ENCODE peak calls at places on chromosomes 2 and 18, in eight cellular contexts. One of them, this sample, is unnamed.
A peak's percentile ranks its signal among the peaks of the same experiment; 100 is the strongest.

GRCh38 chr2:188527701-188528100 is 236.0 kb downstream of the GULP1 start:
- DNase-seq in lower lobe of right lung: no peak
- DNase-seq in SJSA1: no peak
- DNase-seq in cardiac muscle cell: peak; percentile 13
- DNase-seq in endothelial cell of umbilical vein: no peak
- DNase-seq in HCT116: no peak
- DNase-seq in left ventricle myocardium inferior: no peak
- DNase-seq in naive thymus-derived CD4-positive, alpha-beta T cell: no peak
- DNase-seq in this sample: no peak

GRCh38 chr2:11869423-11869991 is 123.1 kb downstream of the LPIN1 start:
- DNase-seq in HCT116: no peak
- DNase-seq in cardiac muscle cell: no peak
- DNase-seq in SJSA1: no peak
- DNase-seq in naive thymus-derived CD4-positive, alpha-beta T cell: no peak
- DNase-seq in endothelial cell of umbilical vein: no peak
- DNase-seq in left ventricle myocardium inferior: no peak
- DNase-seq in lower lobe of right lung: no peak
- DNase-seq in this sample: no peak

GRCh38 chr2:9251154-9252001 is 44.8 kb downstream of the ASAP2 start:
- DNase-seq in lower lobe of right lung: no peak
- DNase-seq in endothelial cell of umbilical vein: peak; percentile 81
- DNase-seq in SJSA1: peak; percentile 48
- DNase-seq in left ventricle myocardium inferior: no peak
- DNase-seq in cardiac muscle cell: peak; percentile 74
- DNase-seq in naive thymus-derived CD4-positive, alpha-beta T cell: no peak
- DNase-seq in HCT116: no peak
- DNase-seq in this sample: peak; percentile 59

GRCh38 chr2:26675651-26676255 is 16.8 kb upstream of the KCNK3 start:
- DNase-seq in left ventricle myocardium inferior: no peak
- DNase-seq in lower lobe of right lung: no peak
- DNase-seq in cardiac muscle cell: no peak
- DNase-seq in naive thymus-derived CD4-positive, alpha-beta T cell: no peak
- DNase-seq in endothelial cell of umbilical vein: no peak
- DNase-seq in HCT116: no peak
- DNase-seq in SJSA1: no peak
- DNase-seq in this sample: no peak

GRCh38 chr2:196176142-196176738 is 4.9 kb upstream of the STK17B start:
- DNase-seq in naive thymus-derived CD4-positive, alpha-beta T cell: peak; percentile 76
- DNase-seq in HCT116: no peak
- DNase-seq in endothelial cell of umbilical vein: no peak
- DNase-seq in left ventricle myocardium inferior: no peak
- DNase-seq in SJSA1: no peak
- DNase-seq in lower lobe of right lung: no peak
- DNase-seq in cardiac muscle cell: no peak
- DNase-seq in this sample: no peak

GRCh38 chr2:240601831-240602160 is 15.3 kb downstream of the CAPN10 start:
- DNase-seq in naive thymus-derived CD4-positive, alpha-beta T cell: no peak
- DNase-seq in HCT116: no peak
- DNase-seq in endothelial cell of umbilical vein: no peak
- DNase-seq in cardiac muscle cell: no peak
- DNase-seq in left ventricle myocardium inferior: no peak
- DNase-seq in SJSA1: no peak
- DNase-seq in lower lobe of right lung: peak; percentile 27
- DNase-seq in this sample: no peak

GRCh38 chr18:66752733-66753132 is 148.8 kb upstream of the CDH19 start:
- DNase-seq in cardiac muscle cell: no peak
- DNase-seq in left ventricle myocardium inferior: no peak
- DNase-seq in SJSA1: no peak
- DNase-seq in naive thymus-derived CD4-positive, alpha-beta T cell: no peak
- DNase-seq in HCT116: no peak
- DNase-seq in lower lobe of right lung: no peak
- DNase-seq in endothelial cell of umbilical vein: no peak
- DNase-seq in this sample: no peak

GRCh38 chr2:191636586-191636985 is 41.4 kb upstream of the NABP1 start:
- DNase-seq in SJSA1: no peak
- DNase-seq in lower lobe of right lung: no peak
- DNase-seq in left ventricle myocardium inferior: no peak
- DNase-seq in HCT116: no peak
- DNase-seq in naive thymus-derived CD4-positive, alpha-beta T cell: no peak
- DNase-seq in cardiac muscle cell: no peak
- DNase-seq in endothelial cell of umbilical vein: no peak
- DNase-seq in this sample: no peak

GRCh38 chr2:1455466-1455865 is 42.2 kb downstream of the TPO start:
- DNase-seq in endothelial cell of umbilical vein: no peak
- DNase-seq in SJSA1: peak; percentile 7
- DNase-seq in naive thymus-derived CD4-positive, alpha-beta T cell: no peak
- DNase-seq in HCT116: no peak
- DNase-seq in lower lobe of right lung: no peak
- DNase-seq in left ventricle myocardium inferior: no peak
- DNase-seq in cardiac muscle cell: peak; percentile 2
- DNase-seq in this sample: no peak

GRCh38 chr2:71459084-71459431 is 5.7 kb downstream of the DYSF start:
- DNase-seq in lower lobe of right lung: no peak
- DNase-seq in left ventricle myocardium inferior: no peak
- DNase-seq in endothelial cell of umbilical vein: no peak
- DNase-seq in HCT116: no peak
- DNase-seq in SJSA1: no peak
- DNase-seq in cardiac muscle cell: no peak
- DNase-seq in naive thymus-derived CD4-positive, alpha-beta T cell: no peak
- DNase-seq in this sample: no peak

GRCh38 chr2:71457959-71458322 is 4.6 kb downstream of the DYSF start:
- DNase-seq in cardiac muscle cell: no peak
- DNase-seq in lower lobe of right lung: no peak
- DNase-seq in SJSA1: no peak
- DNase-seq in naive thymus-derived CD4-positive, alpha-beta T cell: no peak
- DNase-seq in HCT116: no peak
- DNase-seq in left ventricle myocardium inferior: no peak
- DNase-seq in endothelial cell of umbilical vein: no peak
- DNase-seq in this sample: no peak

GRCh38 chr2:71460056-71460455 is 6.7 kb downstream of the DYSF start:
- DNase-seq in HCT116: no peak
- DNase-seq in SJSA1: no peak
- DNase-seq in cardiac muscle cell: no peak
- DNase-seq in endothelial cell of umbilical vein: peak; percentile 25
- DNase-seq in left ventricle myocardium inferior: no peak
- DNase-seq in naive thymus-derived CD4-positive, alpha-beta T cell: no peak
- DNase-seq in lower lobe of right lung: no peak
- DNase-seq in this sample: no peak

GRCh38 chr2:71457123-71457958 is 4.0 kb downstream of the DYSF start:
- DNase-seq in naive thymus-derived CD4-positive, alpha-beta T cell: no peak
- DNase-seq in left ventricle myocardium inferior: no peak
- DNase-seq in SJSA1: no peak
- DNase-seq in cardiac muscle cell: no peak
- DNase-seq in lower lobe of right lung: no peak
- DNase-seq in HCT116: no peak
- DNase-seq in endothelial cell of umbilical vein: no peak
- DNase-seq in this sample: no peak

GRCh38 chr2:71458413-71459083 is 5.2 kb downstream of the DYSF start:
- DNase-seq in HCT116: no peak
- DNase-seq in SJSA1: peak; percentile 64
- DNase-seq in endothelial cell of umbilical vein: peak; percentile 36
- DNase-seq in cardiac muscle cell: peak; percentile 45
- DNase-seq in naive thymus-derived CD4-positive, alpha-beta T cell: no peak
- DNase-seq in left ventricle myocardium inferior: peak; percentile 45
- DNase-seq in lower lobe of right lung: no peak
- DNase-seq in this sample: no peak
- H3K4me1 ChIP-seq in HCT116: no peaks in the 10 kb centered on the region
- H3K4me1 ChIP-seq in SJSA1: peaks cover 45% of the 10 kb centered on the region
- H3K4me1 ChIP-seq in endothelial cell of umbilical vein: peaks cover 73% of the 10 kb centered on the region
- H3K4me1 ChIP-seq in cardiac muscle cell: peaks cover 38% of the 10 kb centered on the region
- H3K4me1 ChIP-seq in naive thymus-derived CD4-positive, alpha-beta T cell: no peaks in the 10 kb centered on the region
- H3K4me1 ChIP-seq in left ventricle myocardium inferior: peaks cover 100% of the 10 kb centered on the region
- H3K4me1 ChIP-seq in lower lobe of right lung: peaks cover 20% of the 10 kb centered on the region
- H3K4me1 ChIP-seq in this sample: no peaks in the 10 kb centered on the region

GRCh38 chr18:58367425-58368140 is 261.3 kb downstream of the ALPK2 start:
- DNase-seq in left ventricle myocardium inferior: no peak
- DNase-seq in endothelial cell of umbilical vein: no peak
- DNase-seq in SJSA1: no peak
- DNase-seq in HCT116: no peak
- DNase-seq in lower lobe of right lung: no peak
- DNase-seq in cardiac muscle cell: no peak
- DNase-seq in naive thymus-derived CD4-positive, alpha-beta T cell: no peak
- DNase-seq in this sample: no peak
- H3K27ac ChIP-seq in left ventricle myocardium inferior: no peak overlapping the region
- H3K27ac ChIP-seq in endothelial cell of umbilical vein: no peak overlapping the region
- H3K27ac ChIP-seq in SJSA1: no peak overlapping the region
- H3K27ac ChIP-seq in HCT116: no peak overlapping the region
- H3K27ac ChIP-seq in lower lobe of right lung: no peak overlapping the region
- H3K27ac ChIP-seq in cardiac muscle cell: no peak overlapping the region
- H3K27ac ChIP-seq in naive thymus-derived CD4-positive, alpha-beta T cell: no peak overlapping the region
- H3K27ac ChIP-seq in this sample: no peak overlapping the region

GRCh38 chr18:58496937-58497336 is 132.0 kb downstream of the ALPK2 start:
- DNase-seq in endothelial cell of umbilical vein: no peak
- DNase-seq in left ventricle myocardium inferior: no peak
- DNase-seq in lower lobe of right lung: no peak
- DNase-seq in HCT116: peak; percentile 10
- DNase-seq in SJSA1: no peak
- DNase-seq in cardiac muscle cell: no peak
- DNase-seq in naive thymus-derived CD4-positive, alpha-beta T cell: no peak
- DNase-seq in this sample: no peak

GRCh38 chr18:58493516-58494253 is 135.2 kb downstream of the ALPK2 start:
- DNase-seq in HCT116: peak; percentile 56
- DNase-seq in left ventricle myocardium inferior: peak; percentile 56
- DNase-seq in naive thymus-derived CD4-positive, alpha-beta T cell: peak; percentile 60
- DNase-seq in endothelial cell of umbilical vein: peak; percentile 61
- DNase-seq in lower lobe of right lung: peak; percentile 60
- DNase-seq in SJSA1: peak; percentile 68
- DNase-seq in cardiac muscle cell: peak; percentile 87
- DNase-seq in this sample: peak; percentile 86

GRCh38 chr18:58496231-58496630 is 132.7 kb downstream of the ALPK2 start:
- DNase-seq in endothelial cell of umbilical vein: no peak
- DNase-seq in SJSA1: no peak
- DNase-seq in cardiac muscle cell: peak; percentile 17
- DNase-seq in naive thymus-derived CD4-positive, alpha-beta T cell: no peak
- DNase-seq in lower lobe of right lung: no peak
- DNase-seq in left ventricle myocardium inferior: no peak
- DNase-seq in HCT116: no peak
- DNase-seq in this sample: no peak

GRCh38 chr18:58495202-58495601 is 133.7 kb downstream of the ALPK2 start:
- DNase-seq in endothelial cell of umbilical vein: no peak
- DNase-seq in HCT116: no peak
- DNase-seq in lower lobe of right lung: no peak
- DNase-seq in left ventricle myocardium inferior: no peak
- DNase-seq in naive thymus-derived CD4-positive, alpha-beta T cell: no peak
- DNase-seq in SJSA1: no peak
- DNase-seq in cardiac muscle cell: peak; percentile 14
- DNase-seq in this sample: no peak

DNA sequence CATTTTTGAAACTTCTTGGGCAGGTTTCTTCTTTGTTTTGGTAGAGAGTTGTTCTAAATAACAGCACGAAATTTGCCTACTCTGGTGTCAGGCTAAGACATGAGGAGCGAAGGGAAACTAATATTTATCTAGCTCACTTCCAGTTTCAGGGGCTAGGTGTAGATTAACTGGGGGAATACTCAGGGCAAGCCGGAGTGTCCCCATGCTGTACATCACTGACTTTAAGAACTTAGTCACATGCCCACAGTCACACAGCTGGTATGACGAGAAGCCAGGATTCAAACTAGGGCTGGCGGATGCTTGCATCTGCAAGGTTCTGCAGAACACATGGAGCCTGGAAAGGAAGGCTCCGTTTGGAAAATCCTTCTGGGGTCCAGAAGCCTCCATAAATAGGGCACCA is 133.3 kb downstream of the ALPK2 start:
- DNase-seq in cardiac muscle cell: no peak
- DNase-seq in left ventricle myocardium inferior: no peak
- DNase-seq in naive thymus-derived CD4-positive, alpha-beta T cell: no peak
- DNase-seq in HCT116: no peak
- DNase-seq in SJSA1: no peak
- DNase-seq in lower lobe of right lung: no peak
- DNase-seq in endothelial cell of umbilical vein: no peak
- DNase-seq in this sample: no peak
- H3K4me1 ChIP-seq in cardiac muscle cell: peaks cover 5% of the 10 kb centered on the region
- H3K4me1 ChIP-seq in left ventricle myocardium inferior: peaks cover 30% of the 10 kb centered on the region
- H3K4me1 ChIP-seq in naive thymus-derived CD4-positive, alpha-beta T cell: no peaks in the 10 kb centered on the region
- H3K4me1 ChIP-seq in HCT116: no peaks in the 10 kb centered on the region
- H3K4me1 ChIP-seq in SJSA1: peaks cover 4% of the 10 kb centered on the region
- H3K4me1 ChIP-seq in lower lobe of right lung: peaks cover 12% of the 10 kb centered on the region
- H3K4me1 ChIP-seq in endothelial cell of umbilical vein: peaks cover 3% of the 10 kb centered on the region
- H3K4me1 ChIP-seq in this sample: peaks cover 6% of the 10 kb centered on the region

GRCh38 chr2:224807153-224807964 is 91.2 kb upstream of the CCDC195 start:
- DNase-seq in lower lobe of right lung: no peak
- DNase-seq in SJSA1: no peak
- DNase-seq in endothelial cell of umbilical vein: peak; percentile 30
- DNase-seq in cardiac muscle cell: no peak
- DNase-seq in left ventricle myocardium inferior: no peak
- DNase-seq in HCT116: no peak
- DNase-seq in naive thymus-derived CD4-positive, alpha-beta T cell: no peak
- DNase-seq in this sample: no peak
- H3K27ac ChIP-seq in lower lobe of right lung: no peak overlapping the region
- H3K27ac ChIP-seq in SJSA1: no peak overlapping the region
- H3K27ac ChIP-seq in endothelial cell of umbilical vein: no peak overlapping the region
- H3K27ac ChIP-seq in cardiac muscle cell: no peak overlapping the region
- H3K27ac ChIP-seq in left ventricle myocardium inferior: no peak overlapping the region
- H3K27ac ChIP-seq in HCT116: no peak overlapping the region
- H3K27ac ChIP-seq in naive thymus-derived CD4-positive, alpha-beta T cell: no peak overlapping the region
- H3K27ac ChIP-seq in this sample: no peak overlapping the region

GRCh38 chr2:133342283-133342895 is 225.9 kb downstream of the NCKAP5 start:
- DNase-seq in endothelial cell of umbilical vein: no peak
- DNase-seq in naive thymus-derived CD4-positive, alpha-beta T cell: no peak
- DNase-seq in cardiac muscle cell: no peak
- DNase-seq in HCT116: no peak
- DNase-seq in left ventricle myocardium inferior: no peak
- DNase-seq in lower lobe of right lung: no peak
- DNase-seq in SJSA1: no peak
- DNase-seq in this sample: no peak

GRCh38 chr2:133346654-133347053 is 221.6 kb downstream of the NCKAP5 start:
- DNase-seq in cardiac muscle cell: no peak
- DNase-seq in lower lobe of right lung: no peak
- DNase-seq in SJSA1: no peak
- DNase-seq in left ventricle myocardium inferior: no peak
- DNase-seq in endothelial cell of umbilical vein: no peak
- DNase-seq in naive thymus-derived CD4-positive, alpha-beta T cell: no peak
- DNase-seq in HCT116: no peak
- DNase-seq in this sample: peak; percentile 23

GRCh38 chr2:133344864-133345263 is 223.4 kb downstream of the NCKAP5 start:
- DNase-seq in cardiac muscle cell: no peak
- DNase-seq in left ventricle myocardium inferior: no peak
- DNase-seq in naive thymus-derived CD4-positive, alpha-beta T cell: no peak
- DNase-seq in endothelial cell of umbilical vein: no peak
- DNase-seq in SJSA1: no peak
- DNase-seq in HCT116: no peak
- DNase-seq in lower lobe of right lung: no peak
- DNase-seq in this sample: no peak

GRCh38 chr2:133341575-133341974 is 226.7 kb downstream of the NCKAP5 start:
- DNase-seq in HCT116: no peak
- DNase-seq in SJSA1: no peak
- DNase-seq in left ventricle myocardium inferior: no peak
- DNase-seq in naive thymus-derived CD4-positive, alpha-beta T cell: no peak
- DNase-seq in endothelial cell of umbilical vein: no peak
- DNase-seq in cardiac muscle cell: no peak
- DNase-seq in lower lobe of right lung: no peak
- DNase-seq in this sample: no peak

DNA sequence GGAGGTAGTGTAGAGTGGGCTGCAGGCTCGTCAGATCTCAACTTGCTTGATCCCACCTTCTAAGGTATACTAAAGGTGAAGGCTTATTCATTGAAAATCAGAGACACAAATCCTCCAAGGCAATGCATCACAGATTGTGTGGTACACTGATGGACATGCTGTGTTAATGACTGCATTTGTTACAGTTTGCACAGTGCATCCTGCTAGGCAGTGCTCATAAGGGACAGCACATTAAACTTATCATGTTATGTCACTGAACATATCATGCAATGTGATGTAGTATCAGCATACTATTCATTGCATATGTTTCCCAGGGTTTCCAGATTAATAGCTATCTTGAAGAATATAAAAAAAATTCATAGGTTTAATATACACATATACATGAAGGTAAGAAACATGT is 225.3 kb downstream of the NCKAP5 start:
- DNase-seq in naive thymus-derived CD4-positive, alpha-beta T cell: no peak
- DNase-seq in cardiac muscle cell: no peak
- DNase-seq in left ventricle myocardium inferior: no peak
- DNase-seq in lower lobe of right lung: no peak
- DNase-seq in SJSA1: no peak
- DNase-seq in HCT116: no peak
- DNase-seq in endothelial cell of umbilical vein: no peak
- DNase-seq in this sample: no peak
- H3K4me1 ChIP-seq in naive thymus-derived CD4-positive, alpha-beta T cell: no peaks in the 10 kb centered on the region
- H3K4me1 ChIP-seq in cardiac muscle cell: no peaks in the 10 kb centered on the region
- H3K4me1 ChIP-seq in left ventricle myocardium inferior: no peaks in the 10 kb centered on the region
- H3K4me1 ChIP-seq in lower lobe of right lung: no peaks in the 10 kb centered on the region
- H3K4me1 ChIP-seq in SJSA1: no peaks in the 10 kb centered on the region
- H3K4me1 ChIP-seq in HCT116: no peaks in the 10 kb centered on the region
- H3K4me1 ChIP-seq in endothelial cell of umbilical vein: no peaks in the 10 kb centered on the region
- H3K4me1 ChIP-seq in this sample: peaks cover 5% of the 10 kb centered on the region

This sample was measured in A673.